ENCODE peak calls at places on chromosomes 5 and 9, in seven cellular contexts. O is astrocyte, W is body of pancreas, E is IMR-90, L is HCT116, J is dorsolateral prefrontal cortex, A is A673. C is an unnamed sample.

GRCh38 chr9:74277532-74277931 is 219.6 kb upstream of the RORB start:
- DNase-seq in O (no peak), A (no peak), E (no peak), W (no peak), J (no peak), L (no peak), C (no peak)

GRCh38 chr5:73093943-73094342 is 26.4 kb upstream of the TMEM171 start:
- DNase-seq in E (peak), A (no peak), W (no peak), J (no peak), O (peak), L (peak), C (peak)

GRCh38 chr5:79720096-79720495 is 30.5 kb downstream of the CMYA5 start:
- DNase-seq in E (no peak), J (no peak), L (no peak), A (no peak), O (no peak), W (no peak), C (no peak)

GRCh38 chr9:18749711-18750110 is 275.8 kb downstream of the ADAMTSL1 start:
- DNase-seq in O (no peak), W (no peak), L (no peak), J (no peak), E (no peak), A (no peak), C (no peak)

GRCh38 chr5:139850423-139851016 is 54.9 kb downstream of the PSD2 start:
- DNase-seq in O (no peak), E (no peak), J (no peak), L (no peak), W (no peak), A (no peak), C (no peak)

GRCh38 chr5:39274388-39275085 is 55.2 kb upstream of the FYB1 start:
- DNase-seq in W (no peak), E (no peak), O (no peak), L (no peak), A (no peak), J (no peak), C (peak)

GRCh38 chr9:76562511-76562911 is 103.5 kb downstream of the GCNT1 start:
- DNase-seq in O (peak), E (peak), W (no peak), J (no peak), A (no peak), L (no peak), C (peak)

GRCh38 chr9:128026255-128027165 is 40.6 kb downstream of the NAIF1 start:
- DNase-seq in J (no peak), A (no peak), O (no peak), W (no peak), L (no peak), E (no peak), C (no peak)

GRCh38 chr9:114486205-114486963 is 18.9 kb downstream of the WHRN start:
- DNase-seq in A (no peak), W (peak), L (no peak), E (peak), J (no peak), O (peak), C (no peak)

GRCh38 chr9:129854588-129855110 is 19.4 kb downstream of the USP20 start:
- DNase-seq in L (no peak), O (no peak), A (no peak), J (no peak), E (no peak), W (no peak), C (no peak)

GRCh38 chr5:72383280-72384205 is 63.4 kb downstream of the PTCD2 start:
- DNase-seq in A (no peak), L (no peak), O (peak), E (peak), J (no peak), W (no peak), C (peak)

GRCh38 chr9:113621309-113621791 is 157.8 kb downstream of the RGS3 start:
- DNase-seq in W (peak), O (peak), E (peak), A (peak), L (no peak), J (peak), C (peak)

GRCh38 chr9:115980502-115980901 is 173.1 kb upstream of the PAPPA start:
- DNase-seq in E (no peak), L (no peak), J (no peak), A (no peak), O (no peak), W (no peak), C (no peak)

GRCh38 chr9:134488251-134488900 is 153.2 kb upstream of the COL5A1 start:
- DNase-seq in J (no peak), W (no peak), E (no peak), O (no peak), A (peak), L (no peak), C (peak)

GRCh38 chr9:114911167-114911821 is 19.1 kb downstream of the TNFSF8 start:
- DNase-seq in L (no peak), A (peak), J (no peak), E (peak), W (no peak), O (peak), C (peak)

GRCh38 chr5:142874537-142874936 is 104.4 kb downstream of the ARHGAP26 start:
- DNase-seq in L (no peak), W (peak), E (no peak), O (no peak), A (peak), J (no peak), C (peak)

GRCh38 chr9:22307013-22307711 is 139.5 kb upstream of the DMRTA1 start:
- DNase-seq in L (peak), J (no peak), O (peak), A (no peak), E (peak), W (peak), C (peak)

GRCh38 chr5:68087866-68088265 is 127.7 kb upstream of the PIK3R1 start:
- DNase-seq in J (no peak), E (no peak), A (no peak), L (no peak), W (no peak), O (peak), C (peak)

GRCh38 chr9:20023237-20023928 is 234.5 kb upstream of the SLC24A2 start:
- DNase-seq in O (no peak), W (no peak), J (no peak), L (no peak), A (no peak), E (no peak), C (no peak)

GRCh38 chr9:129154866-129155477 is 23.1 kb downstream of the IER5L start:
- DNase-seq in A (no peak), E (no peak), L (no peak), O (no peak), J (no peak), W (no peak), C (no peak)

GRCh38 chr5:36073595-36074216 is 7.0 kb upstream of the UGT3A2 start:
- DNase-seq in W (no peak), A (peak), L (peak), J (no peak), O (no peak), E (no peak), C (peak)

GRCh38 chr9:36214571-36214970 is 23.9 kb downstream of the CLTA start:
- DNase-seq in E (peak), L (no peak), O (peak), J (no peak), W (no peak), A (no peak), C (peak)

GRCh38 chr5:6899215-6899614 is 186.0 kb downstream of the TENT4A start:
- DNase-seq in J (no peak), A (no peak), W (peak), O (no peak), L (no peak), E (no peak), C (no peak)

GRCh38 chr9:96109718-96110351 is 192.1 kb downstream of the HSD17B3 start:
- DNase-seq in O (peak), E (peak), A (no peak), W (no peak), J (no peak), L (no peak), C (peak)

GRCh38 chr5:53882637-53883036 is 322.2 kb downstream of the NDUFS4 start:
- DNase-seq in J (no peak), W (no peak), E (peak), L (no peak), O (peak), A (no peak), C (peak)

GRCh38 chr5:178793156-178793555 is 62.7 kb upstream of the ZNF354A start:
- DNase-seq in O (no peak), L (peak), A (peak), E (no peak), J (no peak), W (no peak), C (no peak)

GRCh38 chr9:5735072-5735471 is 97.8 kb downstream of the ERMP1 start:
- DNase-seq in O (no peak), J (no peak), A (no peak), W (no peak), L (no peak), E (no peak), C (no peak)

GRCh38 chr9:132798817-132799790 is 79.0 kb downstream of the AK8 start:
- DNase-seq in W (no peak), O (no peak), L (no peak), J (no peak), A (peak), E (no peak), C (peak)

GRCh38 chr9:109349431-109349846 is 28.6 kb upstream of the EPB41L4B start:
- DNase-seq in A (no peak), L (no peak), J (no peak), E (peak), O (peak), W (peak), C (peak)

GRCh38 chr9:135304886-135305285 is 174.7 kb upstream of the PPP1R26 start:
- DNase-seq in O (no peak), W (no peak), L (no peak), J (no peak), A (no peak), E (no peak), C (no peak)

GRCh38 chr5:146788918-146789317 is 89.6 kb downstream of the PPP2R2B start:
- DNase-seq in E (no peak), J (no peak), W (no peak), L (no peak), A (peak), O (no peak), C (no peak)

GRCh38 chr5:136036991-136037705 is 8.4 kb downstream of the TGFBI start:
- DNase-seq in W (no peak), E (peak), O (peak), L (no peak), A (peak), J (no peak), C (no peak)

GRCh38 chr9:1726993-1727759 is 288.0 kb upstream of the SMARCA2 start:
- DNase-seq in O (no peak), L (no peak), A (peak), J (no peak), E (no peak), W (no peak), C (no peak)

GRCh38 chr9:135736265-135736978 is 34.4 kb downstream of the KCNT1 start:
- DNase-seq in A (no peak), O (no peak), L (no peak), W (no peak), E (no peak), J (no peak), C (no peak)

GRCh38 chr9:86043586-86043985 is 55.8 kb downstream of the GOLM1 start:
- DNase-seq in A (no peak), L (no peak), E (no peak), J (no peak), W (no peak), O (no peak), C (no peak)

GRCh38 chr9:86042226-86042625 is 57.1 kb downstream of the GOLM1 start:
- DNase-seq in A (no peak), J (no peak), E (no peak), O (no peak), W (no peak), L (no peak), C (no peak)

GRCh38 chr9:86046080-86046636 is 53.2 kb downstream of the GOLM1 start:
- DNase-seq in E (no peak), A (no peak), J (no peak), L (no peak), O (no peak), W (no peak), C (no peak)

GRCh38 chr9:86045654-86046053 is 53.7 kb downstream of the GOLM1 start:
- DNase-seq in O (no peak), L (no peak), A (no peak), E (no peak), J (no peak), W (no peak), C (no peak)

GRCh38 chr9:86043999-86044398 is 55.4 kb downstream of the GOLM1 start:
- DNase-seq in E (no peak), L (peak), A (peak), W (no peak), J (no peak), O (no peak), C (no peak)
- TF ChIP-seq CTCF in E (no peak), L (peak), A (peak), W (no peak), J (no peak), O (no peak), C (no peak)

GRCh38 chr5:67013719-67014118 is 182.9 kb downstream of the CD180 start:
- DNase-seq in W (no peak), E (no peak), L (no peak), J (no peak), O (peak), A (no peak), C (peak)

GRCh38 chr5:67014957-67015400 is 181.6 kb downstream of the CD180 start:
- DNase-seq in E (no peak), A (no peak), O (peak), L (no peak), J (no peak), W (no peak), C (peak)

GRCh38 chr5:67014191-67014590 is 182.4 kb downstream of the CD180 start:
- DNase-seq in O (no peak), A (no peak), J (no peak), E (no peak), L (no peak), W (no peak), C (no peak)

GRCh38 chr5:67012241-67012640 is 184.4 kb downstream of the CD180 start:
- DNase-seq in E (peak), A (no peak), O (peak), L (no peak), W (no peak), J (no peak), C (no peak)

GRCh38 chr5:67015577-67016290 is 180.9 kb downstream of the CD180 start:
- DNase-seq in A (no peak), L (no peak), J (no peak), W (no peak), E (peak), O (peak), C (peak)
- H3K4me3 ChIP-seq in A (no peak), L (no peak), J (no peak), W (no peak), E (peak), O (peak), C (peak)

DNA sequence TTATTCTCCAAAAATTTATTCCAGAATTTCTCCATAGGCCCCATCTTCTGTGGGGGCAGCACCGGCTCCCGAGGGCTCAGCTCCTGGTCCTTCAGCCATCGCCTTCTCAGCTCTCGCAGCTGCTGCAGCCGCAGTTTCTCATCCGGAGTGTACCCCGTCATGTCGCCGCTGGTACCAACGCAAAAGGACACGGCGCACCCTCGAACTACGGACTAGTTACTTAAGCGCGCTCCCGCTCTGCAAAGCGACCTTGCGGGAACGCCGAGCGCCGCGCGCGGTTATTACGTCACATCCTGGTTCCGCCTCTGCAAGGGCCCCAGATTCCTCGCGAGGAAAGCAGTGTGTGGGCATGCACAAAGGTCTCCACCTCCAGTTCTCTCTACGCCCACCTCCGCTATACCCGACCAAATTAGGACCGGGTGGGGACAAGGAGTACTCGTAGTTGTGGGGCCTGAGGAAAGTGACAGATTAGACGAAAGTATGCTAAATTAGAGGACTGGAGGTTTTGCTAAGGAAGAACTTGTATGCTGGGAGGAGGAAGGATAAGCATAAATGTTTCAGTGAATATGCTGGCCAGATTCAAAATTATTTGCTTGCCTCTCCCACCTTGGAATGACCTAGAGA is at the start of gene NDUFB6:
- DNase-seq in L (peak), O (peak), A (peak), W (peak), J (peak), E (peak), C (peak)
- TF ChIP-seq CTCF in L (no peak), O (no peak), A (no peak), W (no peak), J (no peak), E (no peak), C (no peak)

GRCh38 chr9:78003730-78004129 is 27.9 kb downstream of the GNAQ start:
- DNase-seq in E (no peak), A (no peak), W (no peak), J (no peak), L (no peak), O (no peak), C (no peak)
- H3K4me3 ChIP-seq in E (no peak), A (no peak), W (no peak), J (no peak), L (no peak), O (no peak), C (no peak)

DNA sequence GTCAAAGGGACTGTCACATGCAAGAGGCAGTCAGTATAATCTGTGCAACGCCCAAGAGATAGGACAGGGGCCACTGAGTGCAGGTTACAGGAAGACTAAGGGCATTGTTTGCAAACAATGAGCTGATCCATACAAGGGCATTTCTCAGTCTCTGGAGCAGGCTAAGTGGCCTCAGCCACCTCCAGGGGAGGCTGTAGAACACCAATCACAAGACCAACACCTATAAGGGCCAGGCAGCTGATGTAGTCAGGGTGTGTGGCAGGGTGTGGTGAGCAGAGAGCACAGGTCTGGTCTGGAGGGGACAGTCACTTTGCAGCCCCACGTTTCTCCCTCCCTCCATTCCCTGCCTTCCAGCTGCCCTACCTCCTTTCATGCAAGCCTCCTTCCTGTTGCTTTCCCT is 83.2 kb upstream of the ADRA1B start:
- DNase-seq in A (no peak), W (no peak), L (no peak), J (no peak), O (no peak), E (no peak), C (no peak)
- TF ChIP-seq CTCF in A (no peak), W (no peak), L (no peak), J (no peak), O (no peak), E (no peak), C (no peak)

GRCh38 chr5:170450041-170450660 is 53.7 kb upstream of the KCNIP1 start:
- DNase-seq in J (no peak), W (no peak), A (no peak), E (no peak), O (peak), L (no peak), C (no peak)
- H3K4me3 ChIP-seq in J (no peak), W (no peak), A (no peak), E (no peak), O (no peak), L (no peak), C (no peak)